ENCODE peak calls at places on chromosomes 4 and X, in four cellular contexts. One of them, this sample, is unnamed.

GRCh38 chrX:107678957-107679740 is 50.8 kb downstream of the PRPS1 start:
- DNase-seq in MCF 10A: peak; percentile 79
- DNase-seq in uterus: peak; percentile 79
- DNase-seq in AG09319: no peak
- DNase-seq in this sample: peak; percentile 22

GRCh38 chr4:66750273-66750672 is 795.0 kb downstream of the CENPC start:
- DNase-seq in AG09319: no peak
- DNase-seq in uterus: no peak
- DNase-seq in MCF 10A: no peak
- DNase-seq in this sample: no peak

GRCh38 chr4:123299212-123299651 is 97.4 kb upstream of the SPRY1 start:
- DNase-seq in AG09319: peak; percentile 56
- DNase-seq in uterus: no peak
- DNase-seq in MCF 10A: peak; percentile 71
- DNase-seq in this sample: no peak

GRCh38 chrX:109498434-109498833 is 16.5 kb upstream of the GUCY2F start:
- DNase-seq in uterus: no peak
- DNase-seq in MCF 10A: no peak
- DNase-seq in AG09319: no peak
- DNase-seq in this sample: no peak

GRCh38 chr4:120071192-120071795 is 4.6 kb upstream of the MAD2L1 start:
- DNase-seq in AG09319: peak; percentile 49
- DNase-seq in uterus: no peak
- DNase-seq in MCF 10A: peak; percentile 80
- DNase-seq in this sample: no peak

GRCh38 chr4:4358093-4358840 is 28.6 kb upstream of the NSG1 start:
- DNase-seq in uterus: no peak
- DNase-seq in AG09319: no peak
- DNase-seq in MCF 10A: no peak
- DNase-seq in this sample: no peak

GRCh38 chr4:163922302-163922701 is 427.8 kb downstream of the TMA16 start:
- DNase-seq in MCF 10A: no peak
- DNase-seq in AG09319: no peak
- DNase-seq in uterus: no peak
- DNase-seq in this sample: no peak

GRCh38 chr4:113835005-113835404 is 73.5 kb upstream of the CAMK2D start:
- DNase-seq in MCF 10A: no peak
- DNase-seq in uterus: no peak
- DNase-seq in AG09319: no peak
- DNase-seq in this sample: no peak

GRCh38 chrX:3990569-3990968 is 277.1 kb upstream of the PRKX start:
- DNase-seq in AG09319: no peak
- DNase-seq in uterus: no peak
- DNase-seq in MCF 10A: no peak
- DNase-seq in this sample: no peak

GRCh38 chrX:132277953-132278614 is 58.8 kb upstream of the RAP2C start:
- DNase-seq in MCF 10A: no peak
- DNase-seq in uterus: no peak
- DNase-seq in AG09319: no peak
- DNase-seq in this sample: no peak

GRCh38 chr4:177596035-177596434 is 153.8 kb upstream of the AGA start:
- DNase-seq in AG09319: peak; percentile 8
- DNase-seq in uterus: no peak
- DNase-seq in MCF 10A: peak; percentile 93
- DNase-seq in this sample: no peak

GRCh38 chr4:176323511-176324160 is 3.9 kb downstream of the SPCS3 start:
- DNase-seq in MCF 10A: no peak
- DNase-seq in uterus: no peak
- DNase-seq in AG09319: no peak
- DNase-seq in this sample: no peak

GRCh38 chr4:176270669-176271068 is 1.6 kb upstream of the ASB5 start:
- DNase-seq in MCF 10A: peak; percentile 93
- DNase-seq in uterus: no peak
- DNase-seq in AG09319: peak; percentile 89
- DNase-seq in this sample: no peak

GRCh38 chrX:36913551-36913950 is 94.6 kb upstream of the FAM47C start:
- DNase-seq in AG09319: no peak
- DNase-seq in MCF 10A: no peak
- DNase-seq in uterus: no peak
- DNase-seq in this sample: no peak

GRCh38 chrX:36909584-36909983 is 98.6 kb upstream of the FAM47C start:
- DNase-seq in AG09319: no peak
- DNase-seq in uterus: no peak
- DNase-seq in MCF 10A: peak; percentile 5
- DNase-seq in this sample: no peak

GRCh38 chrX:36908801-36909403 is 99.3 kb upstream of the FAM47C start:
- DNase-seq in MCF 10A: peak; percentile 53
- DNase-seq in AG09319: peak; percentile 2
- DNase-seq in uterus: no peak
- DNase-seq in this sample: no peak
- TF ChIP-seq CTCF in MCF 10A: peak; percentile 48
- TF ChIP-seq CTCF in AG09319: peak; percentile 45
- TF ChIP-seq CTCF in uterus: no peak
- TF ChIP-seq CTCF in this sample: no peak

GRCh38 chr4:147110968-147111367 is 165.3 kb upstream of the TTC29 start:
- DNase-seq in MCF 10A: no peak
- DNase-seq in uterus: no peak
- DNase-seq in AG09319: no peak
- DNase-seq in this sample: no peak
- TF ChIP-seq CTCF in MCF 10A: peak; percentile 8
- TF ChIP-seq CTCF in uterus: peak; percentile 43
- TF ChIP-seq CTCF in AG09319: peak; percentile 17
- TF ChIP-seq CTCF in this sample: no peak

GRCh38 chrX:16658284-16658683 is 8.3 kb downstream of the S100G start:
- DNase-seq in AG09319: no peak
- DNase-seq in MCF 10A: peak; percentile 26
- DNase-seq in uterus: no peak
- DNase-seq in this sample: no peak
- TF ChIP-seq CTCF in AG09319: no peak
- TF ChIP-seq CTCF in MCF 10A: no peak
- TF ChIP-seq CTCF in uterus: no peak
- TF ChIP-seq CTCF in this sample: no peak

DNA sequence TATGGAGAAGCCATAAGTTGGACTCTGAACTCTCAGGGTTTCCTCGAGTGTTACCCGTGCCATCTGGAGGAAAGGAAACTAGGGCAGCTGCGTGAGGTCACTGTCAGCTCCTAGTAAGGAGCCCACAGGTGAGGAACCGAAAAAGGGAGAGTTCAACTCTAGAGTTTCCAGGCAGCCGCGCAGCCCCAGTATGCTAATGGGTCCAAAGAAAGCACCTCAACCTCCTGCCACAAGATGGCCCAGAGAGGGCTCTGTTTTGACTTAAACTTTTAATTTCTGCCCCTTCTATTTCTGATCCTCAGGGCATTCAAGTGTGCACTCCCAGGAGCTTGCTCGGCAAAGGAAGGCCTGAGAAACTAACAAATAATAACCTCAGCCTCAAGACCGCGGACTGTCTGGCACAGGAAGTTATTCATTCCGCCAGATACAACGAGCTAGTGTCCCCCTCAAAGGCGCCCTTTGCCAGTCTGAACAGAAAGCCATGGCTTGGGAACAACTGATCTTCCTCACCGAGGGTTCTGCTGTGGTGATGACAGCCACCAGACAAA is 13.9 kb downstream of the SCARB2 start:
- DNase-seq in AG09319: no peak
- DNase-seq in uterus: no peak
- DNase-seq in MCF 10A: no peak
- DNase-seq in this sample: peak; percentile 52
- TF ChIP-seq CTCF in AG09319: no peak
- TF ChIP-seq CTCF in uterus: no peak
- TF ChIP-seq CTCF in MCF 10A: no peak
- TF ChIP-seq CTCF in this sample: no peak

GRCh38 chr4:44727471-44727870 is 1.1 kb upstream of the GNPDA2 start:
- DNase-seq in MCF 10A: no peak
- DNase-seq in AG09319: no peak
- DNase-seq in uterus: no peak
- DNase-seq in this sample: no peak

GRCh38 chr4:44722001-44722400 is 4.4 kb downstream of the GNPDA2 start:
- DNase-seq in AG09319: no peak
- DNase-seq in MCF 10A: peak; percentile 50
- DNase-seq in uterus: no peak
- DNase-seq in this sample: no peak

GRCh38 chr4:44725166-44725565 is 1.2 kb downstream of the GNPDA2 start:
- DNase-seq in MCF 10A: no peak
- DNase-seq in AG09319: no peak
- DNase-seq in uterus: no peak
- DNase-seq in this sample: no peak

GRCh38 chr4:44725861-44726820 is at the start of gene GNPDA2:
- DNase-seq in uterus: peak; percentile 92
- DNase-seq in AG09319: peak; percentile 59
- DNase-seq in MCF 10A: peak; percentile 84
- DNase-seq in this sample: peak; percentile 75
- TF ChIP-seq CTCF in uterus: no peak
- TF ChIP-seq CTCF in AG09319: peak; percentile 38
- TF ChIP-seq CTCF in MCF 10A: no peak
- TF ChIP-seq CTCF in this sample: no peak

DNA sequence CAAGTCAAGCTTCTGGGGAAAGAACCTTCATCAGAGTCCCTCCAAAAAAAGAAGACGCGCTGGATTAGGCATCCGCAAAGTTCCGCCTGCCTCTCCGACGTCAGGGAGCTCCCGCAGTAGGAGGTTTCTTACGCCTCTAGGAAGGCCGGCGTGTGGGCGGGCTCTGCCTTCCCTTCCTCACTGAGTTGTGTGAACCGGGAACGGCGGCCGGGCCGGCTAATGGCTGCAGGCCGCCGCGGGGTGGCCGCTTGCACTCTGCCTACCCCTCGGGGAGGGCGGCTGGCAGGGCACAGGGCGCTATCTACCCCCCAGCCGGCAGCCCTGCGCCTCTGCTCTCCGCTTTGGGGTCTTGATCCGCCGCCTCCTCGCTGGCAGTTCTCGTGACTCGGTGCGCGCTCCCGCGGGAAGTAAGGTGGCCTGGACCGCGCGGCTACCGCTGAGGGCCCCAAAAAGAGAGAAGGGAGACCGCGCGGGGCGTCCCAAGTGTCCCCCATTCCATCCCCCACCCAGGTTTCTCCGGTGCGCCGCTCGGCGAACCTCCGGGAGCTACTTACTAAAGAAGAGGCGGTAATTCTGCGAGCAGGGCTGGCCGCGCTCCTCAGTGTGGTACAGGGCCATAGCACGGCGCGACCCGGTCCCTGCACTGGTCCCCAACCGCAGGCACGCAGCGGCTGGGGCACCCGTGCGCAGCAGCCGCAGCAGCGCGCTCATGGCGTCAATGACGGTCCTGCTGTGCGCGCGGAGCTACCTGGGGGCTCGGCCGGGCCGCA is at the start of gene PPA2:
- DNase-seq in uterus: peak; percentile 79
- DNase-seq in AG09319: peak; percentile 63
- DNase-seq in MCF 10A: peak; percentile 91
- DNase-seq in this sample: peak; percentile 83
- TF ChIP-seq CTCF in uterus: no peak
- TF ChIP-seq CTCF in AG09319: no peak
- TF ChIP-seq CTCF in MCF 10A: no peak
- TF ChIP-seq CTCF in this sample: no peak

GRCh38 chr4:99998062-99998880 is 48.2 kb upstream of the H2AZ1 start:
- DNase-seq in uterus: no peak
- DNase-seq in AG09319: peak; percentile 7
- DNase-seq in MCF 10A: peak; percentile 44
- DNase-seq in this sample: no peak
- TF ChIP-seq CTCF in uterus: no peak
- TF ChIP-seq CTCF in AG09319: peak; percentile 46
- TF ChIP-seq CTCF in MCF 10A: peak; percentile 51
- TF ChIP-seq CTCF in this sample: no peak

DNA sequence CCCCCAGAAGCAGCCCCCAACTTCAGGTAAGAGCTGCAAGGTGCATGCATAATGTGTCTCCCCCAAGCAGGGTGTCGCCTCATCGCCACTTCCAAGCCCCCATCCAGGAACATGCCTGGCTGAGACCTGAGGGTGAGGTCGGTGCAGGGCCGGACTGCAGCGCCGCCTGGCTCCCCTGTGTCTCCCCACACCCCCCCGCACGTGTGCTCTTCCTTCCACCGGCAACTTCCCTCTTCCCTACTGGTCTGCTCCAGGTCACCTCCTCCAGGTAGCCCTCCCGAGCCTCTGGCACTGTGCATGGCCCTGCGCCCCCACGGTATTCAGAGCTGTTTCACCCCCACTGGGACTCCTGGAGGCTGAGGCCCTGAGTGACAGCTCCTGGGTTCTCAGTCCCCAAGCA is 2.2 kb upstream of the BGN start:
- DNase-seq in AG09319: no peak
- DNase-seq in MCF 10A: no peak
- DNase-seq in uterus: no peak
- DNase-seq in this sample: no peak
- TF ChIP-seq CTCF in AG09319: no peak
- TF ChIP-seq CTCF in MCF 10A: no peak
- TF ChIP-seq CTCF in uterus: no peak
- TF ChIP-seq CTCF in this sample: no peak